ENCODE peak calls at places on chromosomes 2 and 18, in nine cellular contexts. One of them, this sample, is unnamed.

GRCh38 chr2:128260239-128261138 is 58.2 kb downstream of the HS6ST1 start:
- DNase-seq in stimulated activated CD4-positive, alpha-beta T cell treated with anti-CD3 and anti-CD28 coated beads, Interleukin-12 subunit alpha, Interleukin-12 subunit beta, amount 100 ng/mL, for 48 hours: no peak
- DNase-seq in pancreas: no peak
- DNase-seq in frontal cortex: peak
- DNase-seq in KG1: no peak
- DNase-seq in GM03348: peak
- DNase-seq in epithelial cell of prostate: peak
- DNase-seq in transverse colon: no peak
- DNase-seq in GM13977: peak
- DNase-seq in this sample: no peak

GRCh38 chr2:33107690-33108482 is 161.1 kb downstream of the LTBP1 start:
- DNase-seq in stimulated activated CD4-positive, alpha-beta T cell treated with anti-CD3 and anti-CD28 coated beads, Interleukin-12 subunit alpha, Interleukin-12 subunit beta, amount 100 ng/mL, for 48 hours: no peak
- DNase-seq in GM03348: no peak
- DNase-seq in frontal cortex: no peak
- DNase-seq in epithelial cell of prostate: no peak
- DNase-seq in GM13977: no peak
- DNase-seq in transverse colon: no peak
- DNase-seq in pancreas: no peak
- DNase-seq in KG1: no peak
- DNase-seq in this sample: no peak

GRCh38 chr2:43524180-43524965 is 71.5 kb downstream of the THADA start:
- DNase-seq in pancreas: no peak
- DNase-seq in GM03348: no peak
- DNase-seq in transverse colon: no peak
- DNase-seq in KG1: no peak
- DNase-seq in stimulated activated CD4-positive, alpha-beta T cell treated with anti-CD3 and anti-CD28 coated beads, Interleukin-12 subunit alpha, Interleukin-12 subunit beta, amount 100 ng/mL, for 48 hours: no peak
- DNase-seq in frontal cortex: no peak
- DNase-seq in GM13977: no peak
- DNase-seq in epithelial cell of prostate: no peak
- DNase-seq in this sample: no peak

GRCh38 chr2:223027442-223027841 is 24.5 kb upstream of the KCNE4 start:
- DNase-seq in KG1: no peak
- DNase-seq in frontal cortex: no peak
- DNase-seq in pancreas: peak
- DNase-seq in epithelial cell of prostate: no peak
- DNase-seq in GM03348: no peak
- DNase-seq in stimulated activated CD4-positive, alpha-beta T cell treated with anti-CD3 and anti-CD28 coated beads, Interleukin-12 subunit alpha, Interleukin-12 subunit beta, amount 100 ng/mL, for 48 hours: no peak
- DNase-seq in transverse colon: no peak
- DNase-seq in GM13977: no peak
- DNase-seq in this sample: no peak

GRCh38 chr2:131014141-131014540 is 79.1 kb downstream of the FAM168B start:
- DNase-seq in frontal cortex: no peak
- DNase-seq in GM13977: no peak
- DNase-seq in stimulated activated CD4-positive, alpha-beta T cell treated with anti-CD3 and anti-CD28 coated beads, Interleukin-12 subunit alpha, Interleukin-12 subunit beta, amount 100 ng/mL, for 48 hours: no peak
- DNase-seq in epithelial cell of prostate: peak
- DNase-seq in transverse colon: no peak
- DNase-seq in GM03348: no peak
- DNase-seq in pancreas: no peak
- DNase-seq in KG1: no peak
- DNase-seq in this sample: no peak

GRCh38 chr2:133821107-133821760 is 253.0 kb upstream of the NCKAP5 start:
- DNase-seq in frontal cortex: no peak
- DNase-seq in GM03348: peak
- DNase-seq in epithelial cell of prostate: no peak
- DNase-seq in GM13977: no peak
- DNase-seq in transverse colon: no peak
- DNase-seq in pancreas: no peak
- DNase-seq in KG1: no peak
- DNase-seq in stimulated activated CD4-positive, alpha-beta T cell treated with anti-CD3 and anti-CD28 coated beads, Interleukin-12 subunit alpha, Interleukin-12 subunit beta, amount 100 ng/mL, for 48 hours: no peak
- DNase-seq in this sample: no peak

GRCh38 chr2:170846318-170846717 is 29.6 kb downstream of the GAD1 start:
- DNase-seq in frontal cortex: no peak
- DNase-seq in GM13977: no peak
- DNase-seq in GM03348: no peak
- DNase-seq in epithelial cell of prostate: no peak
- DNase-seq in stimulated activated CD4-positive, alpha-beta T cell treated with anti-CD3 and anti-CD28 coated beads, Interleukin-12 subunit alpha, Interleukin-12 subunit beta, amount 100 ng/mL, for 48 hours: no peak
- DNase-seq in KG1: no peak
- DNase-seq in transverse colon: no peak
- DNase-seq in pancreas: no peak
- DNase-seq in this sample: no peak

GRCh38 chr18:74534150-74534969 is at the start of gene CNDP1:
- DNase-seq in frontal cortex: no peak
- DNase-seq in transverse colon: no peak
- DNase-seq in pancreas: no peak
- DNase-seq in GM13977: no peak
- DNase-seq in GM03348: no peak
- DNase-seq in stimulated activated CD4-positive, alpha-beta T cell treated with anti-CD3 and anti-CD28 coated beads, Interleukin-12 subunit alpha, Interleukin-12 subunit beta, amount 100 ng/mL, for 48 hours: no peak
- DNase-seq in epithelial cell of prostate: no peak
- DNase-seq in KG1: no peak
- DNase-seq in this sample: no peak

GRCh38 chr18:53644799-53645471 is 579.5 kb downstream of the MBD2 start:
- DNase-seq in KG1: no peak
- DNase-seq in epithelial cell of prostate: no peak
- DNase-seq in GM13977: no peak
- DNase-seq in transverse colon: no peak
- DNase-seq in GM03348: no peak
- DNase-seq in stimulated activated CD4-positive, alpha-beta T cell treated with anti-CD3 and anti-CD28 coated beads, Interleukin-12 subunit alpha, Interleukin-12 subunit beta, amount 100 ng/mL, for 48 hours: no peak
- DNase-seq in frontal cortex: no peak
- DNase-seq in pancreas: no peak
- DNase-seq in this sample: no peak

GRCh38 chr2:207088839-207089238 is 76.9 kb downstream of the KLF7 start:
- DNase-seq in epithelial cell of prostate: no peak
- DNase-seq in KG1: no peak
- DNase-seq in GM03348: no peak
- DNase-seq in frontal cortex: no peak
- DNase-seq in pancreas: no peak
- DNase-seq in GM13977: no peak
- DNase-seq in stimulated activated CD4-positive, alpha-beta T cell treated with anti-CD3 and anti-CD28 coated beads, Interleukin-12 subunit alpha, Interleukin-12 subunit beta, amount 100 ng/mL, for 48 hours: no peak
- DNase-seq in transverse colon: no peak
- DNase-seq in this sample: no peak

GRCh38 chr2:70396589-70396988 is 94.7 kb upstream of the FAM136A start:
- DNase-seq in transverse colon: no peak
- DNase-seq in stimulated activated CD4-positive, alpha-beta T cell treated with anti-CD3 and anti-CD28 coated beads, Interleukin-12 subunit alpha, Interleukin-12 subunit beta, amount 100 ng/mL, for 48 hours: no peak
- DNase-seq in KG1: no peak
- DNase-seq in frontal cortex: no peak
- DNase-seq in pancreas: no peak
- DNase-seq in GM13977: no peak
- DNase-seq in GM03348: no peak
- DNase-seq in epithelial cell of prostate: no peak
- DNase-seq in this sample: no peak

GRCh38 chr2:114192362-114192761 is 250.1 kb upstream of the DPP10 start:
- DNase-seq in pancreas: no peak
- DNase-seq in KG1: no peak
- DNase-seq in frontal cortex: no peak
- DNase-seq in transverse colon: no peak
- DNase-seq in stimulated activated CD4-positive, alpha-beta T cell treated with anti-CD3 and anti-CD28 coated beads, Interleukin-12 subunit alpha, Interleukin-12 subunit beta, amount 100 ng/mL, for 48 hours: no peak
- DNase-seq in GM13977: no peak
- DNase-seq in epithelial cell of prostate: no peak
- DNase-seq in GM03348: peak
- DNase-seq in this sample: no peak

GRCh38 chr2:215879977-215880940 is 133.1 kb downstream of the MREG start:
- DNase-seq in stimulated activated CD4-positive, alpha-beta T cell treated with anti-CD3 and anti-CD28 coated beads, Interleukin-12 subunit alpha, Interleukin-12 subunit beta, amount 100 ng/mL, for 48 hours: no peak
- DNase-seq in frontal cortex: no peak
- DNase-seq in GM03348: no peak
- DNase-seq in GM13977: no peak
- DNase-seq in pancreas: no peak
- DNase-seq in transverse colon: no peak
- DNase-seq in KG1: no peak
- DNase-seq in epithelial cell of prostate: no peak
- DNase-seq in this sample: no peak

GRCh38 chr2:80778704-80779103 is 474.2 kb upstream of the LRRTM1 start:
- DNase-seq in GM13977: no peak
- DNase-seq in frontal cortex: no peak
- DNase-seq in GM03348: no peak
- DNase-seq in epithelial cell of prostate: no peak
- DNase-seq in pancreas: no peak
- DNase-seq in KG1: no peak
- DNase-seq in transverse colon: no peak
- DNase-seq in stimulated activated CD4-positive, alpha-beta T cell treated with anti-CD3 and anti-CD28 coated beads, Interleukin-12 subunit alpha, Interleukin-12 subunit beta, amount 100 ng/mL, for 48 hours: no peak
- DNase-seq in this sample: no peak

GRCh38 chr18:13470555-13471494 is 252.3 kb downstream of the LDLRAD4 start:
- DNase-seq in KG1: no peak
- DNase-seq in transverse colon: peak
- DNase-seq in GM03348: no peak
- DNase-seq in epithelial cell of prostate: no peak
- DNase-seq in stimulated activated CD4-positive, alpha-beta T cell treated with anti-CD3 and anti-CD28 coated beads, Interleukin-12 subunit alpha, Interleukin-12 subunit beta, amount 100 ng/mL, for 48 hours: no peak
- DNase-seq in GM13977: no peak
- DNase-seq in frontal cortex: no peak
- DNase-seq in pancreas: no peak
- DNase-seq in this sample: no peak

GRCh38 chr2:85601771-85602475 is 575 bp downstream of the TMEM150A start:
- DNase-seq in KG1: no peak
- DNase-seq in GM13977: no peak
- DNase-seq in frontal cortex: peak
- DNase-seq in epithelial cell of prostate: no peak
- DNase-seq in GM03348: peak
- DNase-seq in transverse colon: peak
- DNase-seq in stimulated activated CD4-positive, alpha-beta T cell treated with anti-CD3 and anti-CD28 coated beads, Interleukin-12 subunit alpha, Interleukin-12 subunit beta, amount 100 ng/mL, for 48 hours: no peak
- DNase-seq in pancreas: peak
- DNase-seq in this sample: no peak

GRCh38 chr2:11248-11941 is 34.9 kb downstream of the FAM110C start:
- DNase-seq in GM03348: no peak
- DNase-seq in GM13977: no peak
- DNase-seq in KG1: no peak
- DNase-seq in stimulated activated CD4-positive, alpha-beta T cell treated with anti-CD3 and anti-CD28 coated beads, Interleukin-12 subunit alpha, Interleukin-12 subunit beta, amount 100 ng/mL, for 48 hours: peak
- DNase-seq in epithelial cell of prostate: no peak
- DNase-seq in pancreas: peak
- DNase-seq in transverse colon: peak
- DNase-seq in frontal cortex: no peak
- DNase-seq in this sample: no peak

GRCh38 chr18:10131783-10132381 is 218.1 kb downstream of the VAPA start:
- DNase-seq in stimulated activated CD4-positive, alpha-beta T cell treated with anti-CD3 and anti-CD28 coated beads, Interleukin-12 subunit alpha, Interleukin-12 subunit beta, amount 100 ng/mL, for 48 hours: no peak
- DNase-seq in transverse colon: no peak
- DNase-seq in GM13977: no peak
- DNase-seq in pancreas: peak
- DNase-seq in GM03348: no peak
- DNase-seq in frontal cortex: peak
- DNase-seq in epithelial cell of prostate: no peak
- DNase-seq in KG1: no peak
- DNase-seq in this sample: no peak

GRCh38 chr18:32298289-32298688 is 108.5 kb downstream of the MEP1B start:
- DNase-seq in GM03348: no peak
- DNase-seq in stimulated activated CD4-positive, alpha-beta T cell treated with anti-CD3 and anti-CD28 coated beads, Interleukin-12 subunit alpha, Interleukin-12 subunit beta, amount 100 ng/mL, for 48 hours: no peak
- DNase-seq in GM13977: no peak
- DNase-seq in KG1: no peak
- DNase-seq in pancreas: no peak
- DNase-seq in frontal cortex: no peak
- DNase-seq in epithelial cell of prostate: no peak
- DNase-seq in transverse colon: no peak
- DNase-seq in this sample: no peak

GRCh38 chr18:10398571-10398970 is 55.9 kb upstream of the APCDD1 start:
- DNase-seq in epithelial cell of prostate: no peak
- DNase-seq in stimulated activated CD4-positive, alpha-beta T cell treated with anti-CD3 and anti-CD28 coated beads, Interleukin-12 subunit alpha, Interleukin-12 subunit beta, amount 100 ng/mL, for 48 hours: no peak
- DNase-seq in pancreas: no peak
- DNase-seq in transverse colon: no peak
- DNase-seq in KG1: no peak
- DNase-seq in GM13977: no peak
- DNase-seq in GM03348: no peak
- DNase-seq in frontal cortex: no peak
- DNase-seq in this sample: no peak

GRCh38 chr2:30923575-30923974 is 116.3 kb upstream of the CAPN13 start:
- DNase-seq in stimulated activated CD4-positive, alpha-beta T cell treated with anti-CD3 and anti-CD28 coated beads, Interleukin-12 subunit alpha, Interleukin-12 subunit beta, amount 100 ng/mL, for 48 hours: no peak
- DNase-seq in frontal cortex: no peak
- DNase-seq in transverse colon: no peak
- DNase-seq in pancreas: no peak
- DNase-seq in GM13977: no peak
- DNase-seq in epithelial cell of prostate: no peak
- DNase-seq in GM03348: no peak
- DNase-seq in KG1: no peak
- DNase-seq in this sample: no peak

GRCh38 chr2:126913329-126913728 is 14.6 kb downstream of the TEX51 start:
- DNase-seq in pancreas: no peak
- DNase-seq in frontal cortex: no peak
- DNase-seq in transverse colon: no peak
- DNase-seq in KG1: no peak
- DNase-seq in GM03348: no peak
- DNase-seq in epithelial cell of prostate: no peak
- DNase-seq in GM13977: no peak
- DNase-seq in stimulated activated CD4-positive, alpha-beta T cell treated with anti-CD3 and anti-CD28 coated beads, Interleukin-12 subunit alpha, Interleukin-12 subunit beta, amount 100 ng/mL, for 48 hours: no peak
- DNase-seq in this sample: no peak

GRCh38 chr18:7021994-7022840 is 95.4 kb downstream of the LAMA1 start:
- DNase-seq in epithelial cell of prostate: peak
- DNase-seq in pancreas: peak
- DNase-seq in GM03348: no peak
- DNase-seq in KG1: no peak
- DNase-seq in stimulated activated CD4-positive, alpha-beta T cell treated with anti-CD3 and anti-CD28 coated beads, Interleukin-12 subunit alpha, Interleukin-12 subunit beta, amount 100 ng/mL, for 48 hours: no peak
- DNase-seq in GM13977: no peak
- DNase-seq in frontal cortex: peak
- DNase-seq in transverse colon: peak
- DNase-seq in this sample: peak

GRCh38 chr18:55833543-55833942 is 245.6 kb upstream of the TCF4 start:
- DNase-seq in stimulated activated CD4-positive, alpha-beta T cell treated with anti-CD3 and anti-CD28 coated beads, Interleukin-12 subunit alpha, Interleukin-12 subunit beta, amount 100 ng/mL, for 48 hours: no peak
- DNase-seq in GM13977: no peak
- DNase-seq in KG1: no peak
- DNase-seq in epithelial cell of prostate: peak
- DNase-seq in pancreas: no peak
- DNase-seq in frontal cortex: no peak
- DNase-seq in transverse colon: no peak
- DNase-seq in GM03348: peak
- DNase-seq in this sample: no peak

GRCh38 chr2:96538487-96539214 is 2.1 kb downstream of the ARID5A start:
- DNase-seq in transverse colon: peak
- DNase-seq in GM13977: no peak
- DNase-seq in frontal cortex: peak
- DNase-seq in epithelial cell of prostate: no peak
- DNase-seq in KG1: peak
- DNase-seq in pancreas: no peak
- DNase-seq in GM03348: peak
- DNase-seq in stimulated activated CD4-positive, alpha-beta T cell treated with anti-CD3 and anti-CD28 coated beads, Interleukin-12 subunit alpha, Interleukin-12 subunit beta, amount 100 ng/mL, for 48 hours: peak
- DNase-seq in this sample: no peak